ENCODE peak calls at places on chromosomes 4 and X, in five cellular contexts. I is mucosa of descending colon, Y is body of pancreas, U is IMR-90, K is ovary. B is an unnamed sample.

GRCh38 chrX:46477435-46477834 is 67.8 kb downstream of the ZNF674 start:
- DNase-seq in Y (no peak), I (no peak), U (peak; percentile 25), K (no peak), B (no peak)

GRCh38 chrX:101160001-101160400 is 59.6 kb upstream of the DRP2 start:
- DNase-seq in Y (no peak), I (no peak), K (no peak), U (no peak), B (no peak)

GRCh38 chr4:28015996-28016395 is 1155.4 kb downstream of the STIM2 start:
- DNase-seq in Y (no peak), U (no peak), I (no peak), K (no peak), B (no peak)

GRCh38 chr4:37685211-37685725 is 908 bp downstream of the RELL1 start:
- DNase-seq in I (no peak), U (peak; percentile 82), K (peak; percentile 17), Y (peak; percentile 30), B (no peak)

GRCh38 chr4:140497776-140498636 is at the start of gene MGAT4D:
- DNase-seq in U (no peak), I (peak; percentile 35), Y (no peak), K (no peak), B (no peak)

GRCh38 chr4:118888666-118889312 is at the start of gene SYNPO2:
- DNase-seq in U (peak; percentile 87), Y (peak; percentile 58), I (peak; percentile 66), K (peak; percentile 92), B (peak; percentile 79)

GRCh38 chr4:74266081-74266480 is 42.2 kb upstream of the EPGN start:
- DNase-seq in Y (no peak), K (no peak), I (no peak), U (peak; percentile 18), B (no peak)

GRCh38 chrX:69104756-69105434 is 60.4 kb downstream of the PJA1 start:
- DNase-seq in U (no peak), Y (no peak), I (no peak), K (no peak), B (no peak)

GRCh38 chrX:44012484-44013096 is 39.4 kb upstream of the NDP start:
- DNase-seq in Y (peak; percentile 53), U (peak; percentile 41), K (no peak), I (peak; percentile 7), B (no peak)

GRCh38 chrX:150050387-150050786 is 112.1 kb upstream of the EOLA2 start:
- DNase-seq in Y (no peak), I (no peak), U (no peak), K (no peak), B (no peak)

GRCh38 chr4:6884341-6884870 is 25.2 kb upstream of the TBC1D14 start:
- DNase-seq in Y (no peak), I (no peak), K (no peak), U (peak; percentile 15), B (no peak)

GRCh38 chr4:825969-826330 is at the start of gene CPLX1:
- DNase-seq in K (no peak), I (peak; percentile 57), U (no peak), Y (peak; percentile 33), B (no peak)

GRCh38 chr4:26331380-26331945 is 10.6 kb downstream of the RBPJ start:
- DNase-seq in I (no peak), Y (no peak), U (no peak), K (no peak), B (no peak)

GRCh38 chr4:168930413-168931196 is 79.5 kb downstream of the CBR4 start:
- DNase-seq in Y (no peak), U (no peak), I (no peak), K (no peak), B (no peak)

GRCh38 chr4:139082750-139083532 is 67.4 kb downstream of the NOCT start:
- DNase-seq in K (peak; percentile 93), U (peak; percentile 97), Y (peak; percentile 98), I (peak; percentile 96), B (peak; percentile 97)

GRCh38 chr4:110245567-110245966 is 47.2 kb upstream of the ELOVL6 start:
- DNase-seq in K (no peak), U (peak; percentile 49), I (no peak), Y (no peak), B (no peak)

GRCh38 chrX:74422576-74423288 is 1.4 kb downstream of the SLC16A2 start:
- DNase-seq in Y (peak; percentile 45), U (peak; percentile 66), K (peak; percentile 64), I (peak; percentile 49), B (peak; percentile 23)

GRCh38 chr4:155657169-155657568 is 9.5 kb upstream of the GUCY1A1 start:
- DNase-seq in K (no peak), U (no peak), I (no peak), Y (no peak), B (no peak)

GRCh38 chrX:12791253-12792228 is at the start of gene PRPS2:
- DNase-seq in Y (peak; percentile 74), I (peak; percentile 82), U (peak; percentile 18), K (peak; percentile 82), B (peak; percentile 57)

GRCh38 chrX:54786972-54787371 is 11.1 kb downstream of the ITIH6 start:
- DNase-seq in Y (peak; percentile 16), U (no peak), I (peak; percentile 58), K (no peak), B (no peak)

GRCh38 chr4:75637176-75637575 is 6.8 kb upstream of the CDKL2 start:
- DNase-seq in I (no peak), U (peak; percentile 59), K (peak; percentile 28), Y (no peak), B (no peak)

GRCh38 chrX:11629593-11630211 is 36.0 kb downstream of the ARHGAP6 start:
- DNase-seq in K (peak; percentile 17), U (peak; percentile 51), I (no peak), Y (peak; percentile 14), B (no peak)

GRCh38 chr4:113957961-113958360 is 21.5 kb downstream of the ARSJ start:
- DNase-seq in K (no peak), U (peak; percentile 63), I (no peak), Y (no peak), B (no peak)

GRCh38 chr4:152382057-152382785 is 153.7 kb downstream of the FBXW7 start:
- DNase-seq in I (no peak), U (peak; percentile 21), K (no peak), Y (peak; percentile 79), B (no peak)

GRCh38 chr4:88341227-88342192 is 37.1 kb upstream of the HERC6 start:
- DNase-seq in U (peak; percentile 95), Y (peak; percentile 51), K (peak; percentile 56), I (no peak), B (peak; percentile 8)

GRCh38 chr4:150960079-150960478 is 55.0 kb downstream of the LRBA start:
- DNase-seq in Y (no peak), K (no peak), I (no peak), U (peak; percentile 37), B (no peak)

GRCh38 chr4:184268574-184269160 is 51.0 kb upstream of the ENPP6 start:
- DNase-seq in I (no peak), U (no peak), Y (no peak), K (no peak), B (no peak)

GRCh38 chrX:107775734-107776511 is at the start of gene TSC22D3:
- DNase-seq in Y (peak; percentile 90), U (peak; percentile 33), I (peak; percentile 79), K (peak; percentile 79), B (peak; percentile 74)

GRCh38 chr4:128516568-128516967 is 229.0 kb upstream of the PGRMC2 start:
- DNase-seq in Y (no peak), I (no peak), K (no peak), U (peak; percentile 92), B (no peak)

GRCh38 chrX:16832301-16832700 is 37.9 kb downstream of the RBBP7 start:
- DNase-seq in Y (no peak), I (no peak), U (peak; percentile 28), K (no peak), B (no peak)
- TF ChIP-seq CTCF in Y (no peak), I (no peak), U (no peak), K (no peak), B (no peak)

DNA sequence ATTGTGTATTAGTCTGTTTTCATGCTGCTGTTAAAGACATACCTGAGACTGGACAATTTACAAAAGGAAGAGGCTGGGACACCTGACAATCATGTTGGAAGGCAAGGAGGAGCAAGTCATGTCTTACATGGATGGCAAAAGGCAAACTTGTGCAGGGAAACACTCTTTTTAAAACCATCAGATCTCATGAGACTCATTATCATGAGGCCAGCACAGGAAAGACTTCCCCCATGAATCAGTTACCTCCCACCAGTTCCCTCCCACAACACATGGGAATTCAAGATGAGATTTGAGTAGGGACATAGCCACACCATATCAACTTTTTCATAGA is 11.2 kb downstream of the TENT5D start:
- DNase-seq in U (no peak), K (no peak), I (no peak), Y (no peak), B (no peak)
- H3K9me3 ChIP-seq in U (no peaks in the 10 kb centered on the region), K (no peaks in the 10 kb centered on the region), I (no peaks in the 10 kb centered on the region), Y (no peaks in the 10 kb centered on the region), B (no peaks in the 10 kb centered on the region)

GRCh38 chr4:54783402-54784110 is 125.8 kb downstream of the KIT start:
- DNase-seq in K (no peak), U (no peak), Y (no peak), I (no peak), B (no peak)
- H3K4me3 ChIP-seq in K (no peak overlapping the region), U (no peak overlapping the region), Y (no peak overlapping the region), I (no peak overlapping the region), B (no peak overlapping the region)

DNA sequence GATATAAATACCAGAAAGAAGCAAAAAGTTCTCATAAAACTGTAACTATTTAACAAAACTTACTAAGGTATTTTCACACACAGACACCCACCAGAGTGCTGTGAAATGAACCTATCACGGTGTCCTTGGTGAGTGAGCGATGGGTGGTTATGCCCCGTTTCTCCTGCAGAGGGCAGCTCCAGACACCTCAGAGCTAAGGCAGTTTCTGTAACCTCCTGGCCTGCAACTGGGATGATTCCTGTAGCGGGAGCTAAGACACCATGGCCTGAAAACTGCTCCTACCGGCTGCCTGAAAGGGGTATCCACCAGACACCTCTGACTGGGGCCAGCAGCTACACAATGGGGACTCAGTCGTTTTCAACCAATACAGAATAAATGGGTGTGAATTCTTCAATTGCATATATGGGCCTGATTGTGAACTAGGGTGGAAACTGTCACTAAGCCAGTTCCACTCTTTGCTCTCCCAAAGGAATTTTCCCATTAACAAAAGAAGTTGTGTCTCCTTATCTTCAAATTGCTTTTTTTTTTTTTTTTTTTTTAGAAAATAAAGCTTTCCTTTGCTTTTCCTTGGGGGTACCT is 2375.8 kb upstream of the TENM3 start:
- DNase-seq in K (no peak), U (peak; percentile 57), Y (peak; percentile 65), I (peak; percentile 63), B (no peak)
- TF ChIP-seq CTCF in K (no peak), U (peak; percentile 54), Y (peak; percentile 46), I (peak; percentile 34), B (no peak)

GRCh38 chr4:14143892-14144291 is 516.4 kb upstream of the BOD1L1 start:
- DNase-seq in I (no peak), U (peak; percentile 6), K (no peak), Y (no peak), B (no peak)
- H3K9me3 ChIP-seq in I (no peaks in the 10 kb centered on the region), U (no peaks in the 10 kb centered on the region), K (no peaks in the 10 kb centered on the region), Y (no peaks in the 10 kb centered on the region), B (no peaks in the 10 kb centered on the region)

DNA sequence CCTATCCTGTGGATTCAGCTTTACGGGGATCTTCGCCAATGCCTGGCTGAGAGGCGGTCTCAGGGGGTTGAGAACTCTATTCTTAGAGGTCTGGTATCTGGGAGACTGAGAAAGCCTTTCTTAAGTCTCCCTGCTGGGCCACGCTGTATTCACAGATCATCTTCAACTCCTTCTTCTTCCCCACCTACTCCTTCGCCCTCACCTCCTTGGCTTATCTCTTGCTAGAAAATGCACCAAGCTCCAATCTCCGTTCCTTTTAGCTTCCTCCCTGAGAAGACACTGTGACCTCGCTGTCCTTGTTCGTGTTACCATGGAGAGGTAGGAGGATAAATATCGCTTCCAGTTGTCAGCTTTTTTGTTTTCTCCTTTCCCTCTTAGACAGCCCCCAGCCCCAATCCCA is 450 bp upstream of the KLF8 start:
- DNase-seq in I (no peak), K (no peak), Y (no peak), U (no peak), B (no peak)
- H3K4me3 ChIP-seq in I (no peak overlapping the region), K (peak overlapping the region; percentile 53), Y (no peak overlapping the region), U (no peak overlapping the region), B (peak overlapping the region; percentile 30)

GRCh38 chr4:106691749-106692148 is 323.2 kb upstream of the GIMD1 start:
- DNase-seq in I (no peak), U (no peak), K (no peak), Y (no peak), B (no peak)
- TF ChIP-seq CTCF in I (no peak), U (no peak), K (no peak), Y (no peak), B (no peak)

B was measured in prostate gland.